ENCODE peak calls at places on chromosomes 4 and X, in eight cellular contexts. S is HFFc6; E is islet precursor cell; K is cardiac muscle cell; V is activated CD4-positive, alpha-beta T cell treated with anti-CD3 and anti-CD28 coated beads for 4 hours; P is iris pigment epithelial cell; U is GM12865; B is endothelial cell. L is an unnamed sample.

GRCh38 chr4:25021206-25021605 is 9.5 kb downstream of the LGI2 start:
- DNase-seq in S (no peak), E (no peak), K (no peak), V (no peak), P (peak), U (no peak), B (no peak), L (no peak)

GRCh38 chr4:71186566-71187398 is 152.0 kb upstream of the SLC4A4 start:
- DNase-seq in S (peak), E (peak), K (peak), V (peak), P (peak), U (no peak), B (peak), L (no peak)

GRCh38 chr4:104942990-104943758 is 203.5 kb upstream of the TET2 start:
- DNase-seq in S (no peak), E (no peak), K (no peak), V (no peak), P (peak), U (peak), B (no peak), L (peak)

GRCh38 chrX:21383546-21383945 is 9.3 kb downstream of the CNKSR2 start:
- DNase-seq in S (no peak), E (no peak), K (no peak), V (no peak), P (no peak), U (no peak), B (no peak), L (no peak)

GRCh38 chr4:10343656-10344055 is 113.6 kb downstream of the ZNF518B start:
- DNase-seq in S (no peak), E (no peak), K (no peak), V (no peak), P (no peak), U (no peak), B (no peak), L (no peak)

GRCh38 chr4:81472249-81473085 is 760 bp upstream of the RASGEF1B start:
- DNase-seq in S (peak), E (peak), K (peak), V (peak), P (peak), U (peak), B (peak), L (peak)

GRCh38 chr4:100870940-100871772 is 353.3 kb upstream of the EMCN start:
- DNase-seq in S (no peak), E (no peak), K (no peak), V (no peak), P (no peak), U (no peak), B (no peak), L (no peak)

GRCh38 chrX:101291204-101291603 is at the start of gene TAF7L:
- DNase-seq in S (no peak), E (no peak), K (no peak), V (no peak), P (peak), U (no peak), B (no peak), L (no peak)

GRCh38 chrX:13013353-13014110 is 30.9 kb downstream of the FAM9C start:
- DNase-seq in S (no peak), E (no peak), K (no peak), V (no peak), P (peak), U (peak), B (no peak), L (peak)

GRCh38 chrX:154046262-154046771 is 26.6 kb upstream of the IRAK1 start:
- DNase-seq in S (peak), E (no peak), K (no peak), V (no peak), P (peak), U (no peak), B (no peak), L (no peak)

GRCh38 chr4:85496933-85497332 is 22.0 kb downstream of the ARHGAP24 start:
- DNase-seq in S (peak), E (no peak), K (no peak), V (no peak), P (peak), U (no peak), B (no peak), L (peak)

GRCh38 chr4:102139132-102139573 is 206.1 kb downstream of the SLC39A8 start:
- DNase-seq in S (no peak), E (no peak), K (no peak), V (no peak), P (peak), U (no peak), B (no peak), L (no peak)

GRCh38 chrX:101485212-101486064 is at the start of gene ARMCX4:
- DNase-seq in S (peak), E (peak), K (peak), V (peak), P (peak), U (peak), B (peak), L (no peak)

GRCh38 chr4:129162450-129162849 is 66.5 kb downstream of the C4orf33 start:
- DNase-seq in S (no peak), E (no peak), K (no peak), V (no peak), P (no peak), U (no peak), B (no peak), L (no peak)

GRCh38 chrX:27600686-27601085 is 10.5 kb downstream of the DCAF8L2 start:
- DNase-seq in S (no peak), E (no peak), K (no peak), V (no peak), P (peak), U (no peak), B (no peak), L (no peak)

GRCh38 chr4:5812506-5813229 is 80.2 kb downstream of the CRMP1 start:
- DNase-seq in S (peak), E (no peak), K (peak), V (no peak), P (peak), U (peak), B (peak), L (peak)

GRCh38 chr4:153083447-153083921 is 120.8 kb upstream of the TRIM2 start:
- DNase-seq in S (peak), E (peak), K (peak), V (peak), P (peak), U (peak), B (peak), L (peak)

L was measured in MV-4-11.